ENCODE peak calls at places on chromosomes 16 and 17, in five cellular contexts. One of them, this sample, is unnamed.
A peak's percentile ranks its signal among the peaks of the same experiment; 100 is the strongest.

GRCh38 chr17:34393401-34393800 is 30.4 kb upstream of the CCL1 start:
- DNase-seq in IMR-90: no peak
- DNase-seq in K562: no peak
- DNase-seq in GM12878: no peak
- DNase-seq in A549: no peak
- DNase-seq in this sample: no peak

GRCh38 chr17:75917443-75918111 is 12.9 kb upstream of the MRPL38 start:
- DNase-seq in IMR-90: no peak
- DNase-seq in GM12878: no peak
- DNase-seq in K562: no peak
- DNase-seq in A549: no peak
- DNase-seq in this sample: no peak

GRCh38 chr17:40535924-40536717 is 29.2 kb downstream of the CCR7 start:
- DNase-seq in IMR-90: no peak
- DNase-seq in K562: peak; percentile 87
- DNase-seq in GM12878: no peak
- DNase-seq in A549: no peak
- DNase-seq in this sample: no peak

GRCh38 chr16:48426244-48427135 is 41.3 kb upstream of the SIAH1 start:
- DNase-seq in IMR-90: peak; percentile 32
- DNase-seq in A549: no peak
- DNase-seq in GM12878: no peak
- DNase-seq in K562: no peak
- DNase-seq in this sample: no peak

GRCh38 chr17:76948301-76948700 is 80.1 kb downstream of the MGAT5B start:
- DNase-seq in IMR-90: no peak
- DNase-seq in K562: no peak
- DNase-seq in GM12878: no peak
- DNase-seq in A549: no peak
- DNase-seq in this sample: no peak

GRCh38 chr16:2001035-2001434 is 8.6 kb downstream of the ZNF598 start:
- DNase-seq in K562: no peak
- DNase-seq in GM12878: no peak
- DNase-seq in A549: no peak
- DNase-seq in IMR-90: no peak
- DNase-seq in this sample: no peak

GRCh38 chr17:81867123-81867951 is 3.8 kb downstream of the ARHGDIA start:
- DNase-seq in GM12878: no peak
- DNase-seq in A549: no peak
- DNase-seq in K562: no peak
- DNase-seq in IMR-90: peak; percentile 52
- DNase-seq in this sample: peak; percentile 50

GRCh38 chr17:76940738-76941350 is 72.6 kb downstream of the MGAT5B start:
- DNase-seq in GM12878: no peak
- DNase-seq in IMR-90: no peak
- DNase-seq in K562: peak; percentile 34
- DNase-seq in A549: no peak
- DNase-seq in this sample: peak; percentile 23

GRCh38 chr17:76270127-76270592 is 5.0 kb downstream of the UBALD2 start:
- DNase-seq in K562: peak; percentile 82
- DNase-seq in GM12878: no peak
- DNase-seq in A549: no peak
- DNase-seq in IMR-90: no peak
- DNase-seq in this sample: no peak

GRCh38 chr16:46757339-46758050 is 9.4 kb upstream of the MYLK3 start:
- DNase-seq in K562: peak; percentile 30
- DNase-seq in A549: no peak
- DNase-seq in GM12878: no peak
- DNase-seq in IMR-90: peak; percentile 7
- DNase-seq in this sample: no peak

GRCh38 chr16:49674255-49674980 is 181.5 kb downstream of the ZNF423 start:
- DNase-seq in K562: no peak
- DNase-seq in GM12878: no peak
- DNase-seq in IMR-90: no peak
- DNase-seq in A549: no peak
- DNase-seq in this sample: no peak

GRCh38 chr16:81158964-81159363 is 62.8 kb upstream of the GCSH start:
- DNase-seq in GM12878: no peak
- DNase-seq in K562: no peak
- DNase-seq in A549: no peak
- DNase-seq in IMR-90: no peak
- DNase-seq in this sample: peak; percentile 41

GRCh38 chr17:38824899-38825761 is at the start of gene CWC25:
- DNase-seq in GM12878: peak; percentile 97
- DNase-seq in IMR-90: peak; percentile 96
- DNase-seq in K562: peak; percentile 94
- DNase-seq in A549: peak; percentile 90
- DNase-seq in this sample: peak; percentile 93

GRCh38 chr16:27924411-27925118 is 138.9 kb downstream of the GSG1L start:
- DNase-seq in IMR-90: no peak
- DNase-seq in GM12878: no peak
- DNase-seq in K562: no peak
- DNase-seq in A549: no peak
- DNase-seq in this sample: no peak

GRCh38 chr17:73641779-73642580 is 2.3 kb downstream of the SDK2 start:
- DNase-seq in IMR-90: no peak
- DNase-seq in K562: no peak
- DNase-seq in A549: no peak
- DNase-seq in GM12878: no peak
- DNase-seq in this sample: no peak

GRCh38 chr16:81632392-81633146 is 146.5 kb upstream of the PLCG2 start:
- DNase-seq in GM12878: no peak
- DNase-seq in K562: peak; percentile 59
- DNase-seq in IMR-90: peak; percentile 94
- DNase-seq in A549: peak; percentile 60
- DNase-seq in this sample: no peak

GRCh38 chr17:74213897-74214386 is 571 bp downstream of the TTYH2 start:
- DNase-seq in K562: no peak
- DNase-seq in GM12878: no peak
- DNase-seq in IMR-90: no peak
- DNase-seq in A549: no peak
- DNase-seq in this sample: no peak

GRCh38 chr16:7338826-7339225 is 6.2 kb downstream of the RBFOX1 start:
- DNase-seq in IMR-90: no peak
- DNase-seq in A549: no peak
- DNase-seq in K562: no peak
- DNase-seq in GM12878: no peak
- DNase-seq in this sample: no peak

GRCh38 chr17:38598536-38598935 is 7.2 kb downstream of the SRCIN1 start:
- DNase-seq in IMR-90: peak; percentile 57
- DNase-seq in A549: peak; percentile 86
- DNase-seq in GM12878: no peak
- DNase-seq in K562: peak; percentile 89
- DNase-seq in this sample: peak; percentile 82

GRCh38 chr16:86576591-86577313 is 1.6 kb upstream of the FOXL1 start:
- DNase-seq in K562: peak; percentile 15
- DNase-seq in A549: no peak
- DNase-seq in IMR-90: no peak
- DNase-seq in GM12878: no peak
- DNase-seq in this sample: no peak

GRCh38 chr17:34306466-34306865 is 12.8 kb upstream of the CCL8 start:
- DNase-seq in A549: peak; percentile 22
- DNase-seq in GM12878: no peak
- DNase-seq in IMR-90: peak; percentile 87
- DNase-seq in K562: no peak
- DNase-seq in this sample: no peak

GRCh38 chr16:9055115-9055514 is 36.3 kb upstream of the HAPSTR1 start:
- DNase-seq in IMR-90: no peak
- DNase-seq in GM12878: no peak
- DNase-seq in K562: no peak
- DNase-seq in A549: no peak
- DNase-seq in this sample: no peak

GRCh38 chr16:1776991-1777374 is 4.0 kb upstream of the MRPS34 start:
- DNase-seq in A549: no peak
- DNase-seq in IMR-90: no peak
- DNase-seq in GM12878: no peak
- DNase-seq in K562: no peak
- DNase-seq in this sample: no peak

GRCh38 chr16:67663151-67663876 is 2.6 kb downstream of the PARD6A start:
- DNase-seq in GM12878: no peak
- DNase-seq in A549: peak; percentile 71
- DNase-seq in K562: no peak
- DNase-seq in IMR-90: no peak
- DNase-seq in this sample: no peak

GRCh38 chr16:67664258-67664657 is 2.3 kb downstream of the ENKD1 start:
- DNase-seq in A549: no peak
- DNase-seq in K562: no peak
- DNase-seq in IMR-90: no peak
- DNase-seq in GM12878: no peak
- DNase-seq in this sample: no peak

GRCh38 chr16:67662653-67663010 is 1.9 kb downstream of the PARD6A start:
- DNase-seq in GM12878: no peak
- DNase-seq in K562: no peak
- DNase-seq in A549: no peak
- DNase-seq in IMR-90: no peak
- DNase-seq in this sample: no peak

GRCh38 chr16:67664871-67665270 is 1.7 kb downstream of the ENKD1 start:
- DNase-seq in GM12878: no peak
- DNase-seq in K562: no peak
- DNase-seq in A549: no peak
- DNase-seq in IMR-90: no peak
- DNase-seq in this sample: no peak

GRCh38 chr16:67663877-67664222 is 2.7 kb downstream of the ENKD1 start:
- DNase-seq in IMR-90: no peak
- DNase-seq in GM12878: no peak
- DNase-seq in K562: no peak
- DNase-seq in A549: no peak
- DNase-seq in this sample: no peak
- H3K27ac ChIP-seq in IMR-90: no peak overlapping the region
- H3K27ac ChIP-seq in GM12878: no peak overlapping the region
- H3K27ac ChIP-seq in K562: no peak overlapping the region
- H3K27ac ChIP-seq in A549: no peak overlapping the region
- H3K27ac ChIP-seq in this sample: no peak overlapping the region

GRCh38 chr17:3857261-3858105 is 11.4 kb upstream of the NCBP3 start:
- DNase-seq in K562: no peak
- DNase-seq in A549: no peak
- DNase-seq in IMR-90: no peak
- DNase-seq in GM12878: no peak
- DNase-seq in this sample: no peak

GRCh38 chr17:3861761-3862681 is 16.0 kb upstream of the NCBP3 start:
- DNase-seq in K562: no peak
- DNase-seq in GM12878: no peak
- DNase-seq in A549: no peak
- DNase-seq in IMR-90: no peak
- DNase-seq in this sample: no peak

GRCh38 chr17:3860939-3861338 is 14.9 kb upstream of the NCBP3 start:
- DNase-seq in IMR-90: no peak
- DNase-seq in K562: no peak
- DNase-seq in A549: no peak
- DNase-seq in GM12878: no peak
- DNase-seq in this sample: no peak

GRCh38 chr17:3864534-3864933 is 18.5 kb upstream of the NCBP3 start:
- DNase-seq in K562: no peak
- DNase-seq in A549: no peak
- DNase-seq in GM12878: no peak
- DNase-seq in IMR-90: no peak
- DNase-seq in this sample: no peak

DNA sequence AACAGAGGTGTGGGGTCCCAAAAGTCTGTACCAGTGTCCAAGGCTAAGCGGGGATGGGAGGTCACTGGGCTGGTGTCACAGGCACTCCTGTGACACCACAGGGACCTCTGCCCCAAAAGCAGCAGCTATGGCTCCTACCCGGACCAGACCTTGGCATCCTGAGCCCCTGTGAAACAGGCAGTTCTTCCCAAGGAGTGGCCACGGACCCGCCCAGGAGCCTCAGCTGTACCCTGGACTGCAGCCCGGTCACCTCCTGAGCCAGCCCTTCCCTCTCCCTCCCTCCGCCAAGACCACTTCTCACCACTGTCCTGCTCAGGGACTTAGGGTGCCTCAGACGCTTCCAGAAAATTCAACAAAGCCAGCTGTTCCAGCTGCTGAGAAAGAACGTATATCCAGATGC is 13.8 kb upstream of the NCBP3 start:
- DNase-seq in IMR-90: no peak
- DNase-seq in A549: no peak
- DNase-seq in GM12878: no peak
- DNase-seq in K562: no peak
- DNase-seq in this sample: no peak
- TF ChIP-seq SMC3 in IMR-90: no peak
- TF ChIP-seq SMC3 in A549: no peak
- TF ChIP-seq SMC3 in GM12878: no peak
- TF ChIP-seq SMC3 in K562: no peak
- TF ChIP-seq SMC3 in this sample: no peak

GRCh38 chr16:29023279-29024278 is 38.7 kb downstream of the LAT start:
- DNase-seq in K562: no peak
- DNase-seq in GM12878: no peak
- DNase-seq in A549: no peak
- DNase-seq in IMR-90: peak; percentile 31
- DNase-seq in this sample: no peak

GRCh38 chr16:29024280-29024679 is 39.4 kb downstream of the LAT start:
- DNase-seq in IMR-90: no peak
- DNase-seq in A549: no peak
- DNase-seq in K562: no peak
- DNase-seq in GM12878: no peak
- DNase-seq in this sample: no peak

GRCh38 chr16:29025218-29025617 is 40.4 kb downstream of the LAT start:
- DNase-seq in GM12878: no peak
- DNase-seq in IMR-90: no peak
- DNase-seq in A549: no peak
- DNase-seq in K562: peak; percentile 59
- DNase-seq in this sample: no peak

GRCh38 chr16:29028457-29029167 is 43.8 kb downstream of the LAT start:
- DNase-seq in K562: no peak
- DNase-seq in GM12878: no peak
- DNase-seq in A549: no peak
- DNase-seq in IMR-90: no peak
- DNase-seq in this sample: no peak

GRCh38 chr16:29025735-29026134 is 40.9 kb downstream of the LAT start:
- DNase-seq in IMR-90: no peak
- DNase-seq in A549: no peak
- DNase-seq in GM12878: no peak
- DNase-seq in K562: no peak
- DNase-seq in this sample: no peak
- TF ChIP-seq CEBPB in IMR-90: no peak
- TF ChIP-seq CEBPB in A549: no peak
- TF ChIP-seq CEBPB in GM12878: no peak
- TF ChIP-seq CEBPB in K562: no peak
- TF ChIP-seq CEBPB in this sample: no peak

DNA sequence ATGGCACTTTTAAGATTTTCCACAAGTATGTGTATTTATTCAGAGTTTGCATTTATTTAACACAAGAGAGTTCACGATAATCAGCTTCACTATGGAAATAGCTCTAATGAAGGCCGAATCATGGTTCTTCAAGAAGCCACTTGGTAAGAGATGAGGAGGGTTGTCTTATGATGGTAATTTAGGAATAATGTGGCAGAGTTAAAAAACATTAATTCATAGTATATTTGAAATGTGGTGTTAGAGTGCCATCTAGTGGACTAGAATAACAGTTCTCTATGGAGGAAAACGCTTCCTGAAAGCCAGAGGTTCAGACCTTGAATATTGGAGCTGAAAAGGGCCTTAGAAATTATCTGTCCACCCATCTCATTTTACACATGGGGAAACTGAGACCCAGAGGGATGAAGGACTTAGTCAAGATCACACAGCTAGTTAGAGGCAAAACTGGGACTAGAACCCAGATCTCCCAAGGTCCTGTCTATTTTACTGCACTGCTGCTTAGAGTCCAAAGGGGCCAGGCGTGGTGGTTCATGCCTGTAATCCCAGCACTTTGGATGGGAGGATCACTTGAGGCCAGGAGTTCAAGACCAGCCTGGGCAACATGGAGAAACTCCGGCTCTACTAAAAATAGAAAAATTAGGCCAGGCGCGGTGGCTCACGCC is 33.8 kb upstream of the KPNB1 start:
- DNase-seq in GM12878: peak; percentile 16
- DNase-seq in IMR-90: peak; percentile 62
- DNase-seq in K562: peak; percentile 30
- DNase-seq in A549: peak; percentile 41
- DNase-seq in this sample: peak; percentile 52
- H3K27ac ChIP-seq in GM12878: no peak overlapping the region
- H3K27ac ChIP-seq in IMR-90: no peak overlapping the region
- H3K27ac ChIP-seq in K562: peak overlapping the region; percentile 33
- H3K27ac ChIP-seq in A549: peak overlapping the region; percentile 36
- H3K27ac ChIP-seq in this sample: no peak overlapping the region